ENCODE peak calls at places on chromosomes 12 and 14, in eight cellular contexts. R is effector memory CD4-positive, alpha-beta T cell; Q is GM23248; O is CD8-positive, alpha-beta T cell; Y is upper lobe of right lung; N is IMR-90; T is AG04450; C is foreskin fibroblast. V is an unnamed sample.

GRCh38 chr12:15164997-15165659 is 56.1 kb downstream of the RERG start:
- DNase-seq in R (no peak), Q (no peak), O (no peak), Y (no peak), N (no peak), T (no peak), C (peak), V (no peak)

GRCh38 chr14:44316647-44317432 is 190.2 kb downstream of the FSCB start:
- DNase-seq in R (no peak), Q (peak), O (no peak), Y (no peak), N (peak), T (peak), C (peak), V (no peak)

GRCh38 chr12:86735851-86736250 is 479.7 kb upstream of the MGAT4C start:
- DNase-seq in R (no peak), Q (no peak), O (no peak), Y (no peak), N (no peak), T (no peak), C (no peak), V (no peak)

GRCh38 chr12:106918746-106919145 is 37.0 kb upstream of the TMEM263 start:
- DNase-seq in R (no peak), Q (no peak), O (no peak), Y (no peak), N (peak), T (no peak), C (peak), V (peak)

GRCh38 chr12:75655233-75655879 is 143.9 kb upstream of the KRR1 start:
- DNase-seq in R (no peak), Q (no peak), O (no peak), Y (no peak), N (no peak), T (no peak), C (no peak), V (peak)

GRCh38 chr14:90491221-90491867 is 94.5 kb downstream of the CALM1 start:
- DNase-seq in R (no peak), Q (peak), O (no peak), Y (no peak), N (peak), T (peak), C (peak), V (no peak)

GRCh38 chr12:45439039-45439438 is 223.1 kb downstream of the ANO6 start:
- DNase-seq in R (no peak), Q (peak), O (no peak), Y (no peak), N (peak), T (no peak), C (peak), V (no peak)

GRCh38 chr12:100043657-100044056 is 58.9 kb upstream of the ANKS1B start:
- DNase-seq in R (no peak), Q (peak), O (no peak), Y (no peak), N (no peak), T (no peak), C (no peak), V (no peak)

GRCh38 chr12:56679834-56680575 is 8.1 kb downstream of the PTGES3 start:
- DNase-seq in R (no peak), Q (no peak), O (no peak), Y (peak), N (no peak), T (no peak), C (no peak), V (no peak)

GRCh38 chr12:4962539-4963486 is 53.1 kb downstream of the KCNA1 start:
- DNase-seq in R (no peak), Q (no peak), O (no peak), Y (no peak), N (no peak), T (no peak), C (peak), V (no peak)

GRCh38 chr12:49540229-49541139 is 1.7 kb downstream of the KCNH3 start:
- DNase-seq in R (no peak), Q (no peak), O (peak), Y (peak), N (no peak), T (no peak), C (no peak), V (no peak)

GRCh38 chr12:64796205-64796845 is 28.1 kb upstream of the TBC1D30 start:
- DNase-seq in R (no peak), Q (peak), O (peak), Y (no peak), N (peak), T (peak), C (peak), V (peak)

GRCh38 chr14:82420874-82421273 is 887.2 kb upstream of the SEL1L start:
- DNase-seq in R (no peak), Q (no peak), O (no peak), Y (no peak), N (no peak), T (no peak), C (no peak), V (no peak)

GRCh38 chr14:59454131-59454530 is 11.0 kb downstream of the GPR135 start:
- DNase-seq in R (no peak), Q (peak), O (no peak), Y (no peak), N (peak), T (peak), C (peak), V (no peak)

GRCh38 chr12:118290130-118290529 is 82.6 kb downstream of the TAOK3 start:
- DNase-seq in R (no peak), Q (no peak), O (no peak), Y (no peak), N (peak), T (peak), C (peak), V (no peak)

GRCh38 chr12:69442894-69443293 is 27.3 kb upstream of the FRS2 start:
- DNase-seq in R (no peak), Q (peak), O (no peak), Y (no peak), N (peak), T (peak), C (peak), V (no peak)

DNA sequence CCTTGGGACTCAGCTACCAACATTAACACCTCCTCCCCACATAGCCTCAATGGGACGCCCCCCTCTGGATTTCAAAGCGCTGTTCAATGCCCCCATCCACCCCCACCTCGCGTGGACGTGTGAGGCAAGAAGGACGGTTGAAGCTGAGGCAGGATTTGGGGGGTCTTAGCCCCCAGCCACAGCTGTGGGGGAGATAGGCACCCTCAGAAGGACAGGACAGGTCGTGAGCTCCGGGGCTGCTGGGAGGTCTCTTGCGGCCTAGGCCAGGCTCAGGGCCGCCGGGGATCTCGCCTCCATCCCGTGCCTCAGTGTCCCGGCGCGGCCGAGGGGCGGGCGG is 8.3 kb upstream of the SP7 start:
- DNase-seq in R (no peak), Q (no peak), O (no peak), Y (no peak), N (no peak), T (no peak), C (no peak), V (no peak)
- H3K4me3 ChIP-seq in R (peak), Q (peak), O (peak), Y (peak), N (peak), T (peak), C (peak), V (no peak)

GRCh38 chr14:21018286-21018685 is 6.6 kb downstream of the NDRG2 start:
- DNase-seq in R (no peak), Q (no peak), O (no peak), Y (no peak), N (no peak), T (no peak), C (no peak), V (no peak)

GRCh38 chr14:21019377-21019776 is 5.5 kb downstream of the NDRG2 start:
- DNase-seq in R (no peak), Q (peak), O (no peak), Y (no peak), N (peak), T (no peak), C (no peak), V (no peak)

GRCh38 chr14:21015312-21015711 is 9.5 kb downstream of the NDRG2 start:
- DNase-seq in R (no peak), Q (no peak), O (no peak), Y (no peak), N (no peak), T (no peak), C (no peak), V (no peak)

GRCh38 chr14:21016791-21017190 is 8.1 kb downstream of the NDRG2 start:
- DNase-seq in R (no peak), Q (no peak), O (no peak), Y (no peak), N (no peak), T (no peak), C (no peak), V (no peak)

GRCh38 chr14:21017528-21018245 is 7.2 kb downstream of the NDRG2 start:
- DNase-seq in R (no peak), Q (no peak), O (no peak), Y (no peak), N (no peak), T (no peak), C (no peak), V (no peak)
- H3K4me3 ChIP-seq in R (no peak), Q (no peak), O (no peak), Y (no peak), N (no peak), T (no peak), C (no peak), V (no peak)

DNA sequence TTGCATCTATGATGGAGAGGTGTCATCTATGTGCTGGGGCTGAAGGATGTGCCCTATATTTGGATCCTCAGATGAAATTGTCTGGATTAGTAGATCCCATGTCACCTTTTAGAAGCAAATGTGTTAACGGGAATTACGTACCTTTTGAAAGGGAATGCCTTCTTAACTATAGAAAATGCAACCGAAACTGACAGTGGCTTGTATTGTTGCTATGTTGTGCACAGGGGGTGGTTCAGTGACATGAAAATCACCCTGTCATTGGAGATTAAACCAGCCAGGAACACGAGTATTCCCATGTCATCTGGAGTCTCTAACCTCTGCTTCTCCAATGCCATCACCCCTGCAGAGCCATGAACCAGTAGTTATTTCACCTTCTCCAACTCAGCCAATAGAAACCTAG is 110.2 kb downstream of the METTL25 start:
- DNase-seq in R (no peak), Q (no peak), O (no peak), Y (no peak), N (no peak), T (no peak), C (no peak), V (no peak)
- H3K4me3 ChIP-seq in R (no peak), Q (no peak), O (no peak), Y (no peak), N (no peak), T (no peak), C (no peak), V (no peak)

GRCh38 chr14:72888202-72888601 is 5.7 kb downstream of the DPF3 start:
- DNase-seq in R (no peak), Q (no peak), O (no peak), Y (no peak), N (no peak), T (no peak), C (no peak), V (no peak)
- H3K4me3 ChIP-seq in R (no peak), Q (no peak), O (no peak), Y (no peak), N (no peak), T (no peak), C (no peak), V (no peak)

GRCh38 chr14:101808894-101809670 is 47.6 kb downstream of the PPP2R5C start:
- DNase-seq in R (no peak), Q (peak), O (no peak), Y (no peak), N (no peak), T (no peak), C (no peak), V (no peak)

GRCh38 chr14:101813171-101813759 is 51.8 kb downstream of the PPP2R5C start:
- DNase-seq in R (no peak), Q (peak), O (no peak), Y (no peak), N (no peak), T (no peak), C (no peak), V (no peak)

GRCh38 chr14:101812071-101812470 is 50.6 kb downstream of the PPP2R5C start:
- DNase-seq in R (no peak), Q (no peak), O (no peak), Y (no peak), N (no peak), T (no peak), C (no peak), V (no peak)

GRCh38 chr14:101809671-101810514 is 48.4 kb downstream of the PPP2R5C start:
- DNase-seq in R (peak), Q (peak), O (peak), Y (peak), N (peak), T (peak), C (peak), V (peak)

GRCh38 chr14:101810897-101811620 is 49.5 kb downstream of the PPP2R5C start:
- DNase-seq in R (no peak), Q (peak), O (no peak), Y (no peak), N (peak), T (no peak), C (peak), V (no peak)
- H3K4me3 ChIP-seq in R (peak), Q (peak), O (peak), Y (peak), N (peak), T (peak), C (peak), V (peak)

V was measured in Jurkat, Clone E6-1.